ENCODE peak calls at places on chromosomes 1 and 21, in six cellular contexts. Y is ovary, Q is transverse colon, S is HCT116, D is uterus, V is esophagus squamous epithelium. R is an unnamed sample.

GRCh38 chr1:54403808-54404261 is 2.4 kb downstream of the SSBP3 start:
- DNase-seq in Y (peak), Q (no peak), S (no peak), D (no peak), V (no peak), R (peak)

GRCh38 chr1:14282583-14283186 is 315.8 kb upstream of the KAZN start:
- DNase-seq in Y (no peak), Q (no peak), S (no peak), D (no peak), V (no peak), R (peak)

GRCh38 chr1:35559317-35559944 is 1.8 kb downstream of the NCDN start:
- DNase-seq in Y (no peak), Q (no peak), S (no peak), D (no peak), V (no peak), R (no peak)

GRCh38 chr21:15079276-15079675 is 14.5 kb upstream of the NRIP1 start:
- DNase-seq in Y (no peak), Q (no peak), S (no peak), D (no peak), V (no peak), R (no peak)

GRCh38 chr1:64061430-64062104 is 141.9 kb upstream of the UBE2U start:
- DNase-seq in Y (no peak), Q (no peak), S (no peak), D (no peak), V (no peak), R (no peak)

GRCh38 chr1:54967372-54967771 is 13.1 kb upstream of the TMEM61 start:
- DNase-seq in Y (no peak), Q (no peak), S (no peak), D (no peak), V (no peak), R (no peak)

GRCh38 chr1:24635195-24635843 is 7.8 kb upstream of the SRRM1 start:
- DNase-seq in Y (no peak), Q (no peak), S (peak), D (no peak), V (no peak), R (peak)

GRCh38 chr1:82896036-82896435 is 1095.3 kb downstream of the ADGRL2 start:
- DNase-seq in Y (no peak), Q (no peak), S (no peak), D (no peak), V (no peak), R (no peak)

GRCh38 chr1:7847599-7847998 is 5.3 kb downstream of the UTS2 start:
- DNase-seq in Y (no peak), Q (no peak), S (no peak), D (no peak), V (no peak), R (no peak)

GRCh38 chr1:2821970-2822620 is 20.6 kb upstream of the TTC34 start:
- DNase-seq in Y (no peak), Q (peak), S (no peak), D (no peak), V (no peak), R (peak)

GRCh38 chr1:212217633-212218032 is 67.6 kb upstream of the PPP2R5A start:
- DNase-seq in Y (no peak), Q (peak), S (no peak), D (no peak), V (no peak), R (no peak)

GRCh38 chr1:162857850-162858249 is 3.1 kb downstream of the CCDC190 start:
- DNase-seq in Y (no peak), Q (no peak), S (no peak), D (no peak), V (no peak), R (peak)

GRCh38 chr1:210252621-210253041 is 20.0 kb downstream of the SERTAD4 start:
- DNase-seq in Y (no peak), Q (peak), S (no peak), D (no peak), V (no peak), R (no peak)

GRCh38 chr21:34936299-34936698 is 112.8 kb downstream of the RUNX1 start:
- DNase-seq in Y (no peak), Q (no peak), S (no peak), D (no peak), V (no peak), R (no peak)

GRCh38 chr1:174072546-174072945 is 50.4 kb upstream of the RC3H1 start:
- DNase-seq in Y (no peak), Q (no peak), S (no peak), D (no peak), V (no peak), R (no peak)

GRCh38 chr1:195335541-195335940 is 1272.7 kb downstream of the KCNT2 start:
- DNase-seq in Y (no peak), Q (no peak), S (no peak), D (no peak), V (no peak), R (no peak)

GRCh38 chr21:45019076-45019886 is 55.1 kb upstream of the ADARB1 start:
- DNase-seq in Y (peak), Q (peak), S (no peak), D (peak), V (no peak), R (no peak)

GRCh38 chr21:44899768-44900558 is 20.7 kb downstream of the ITGB2 start:
- DNase-seq in Y (no peak), Q (no peak), S (no peak), D (no peak), V (no peak), R (no peak)

GRCh38 chr21:26961704-26962103 is 5.2 kb downstream of the ADAMTS5 start:
- DNase-seq in Y (peak), Q (no peak), S (no peak), D (peak), V (no peak), R (no peak)

GRCh38 chr1:246790364-246790763 is 66.2 kb downstream of the SCCPDH start:
- DNase-seq in Y (no peak), Q (no peak), S (no peak), D (no peak), V (no peak), R (no peak)

GRCh38 chr1:232130815-232131474 is 499.0 kb downstream of the SIPA1L2 start:
- DNase-seq in Y (no peak), Q (no peak), S (no peak), D (no peak), V (no peak), R (no peak)
- TF ChIP-seq POLR2A in Y (no peak), Q (no peak), S (no peak), D (no peak), V (no peak), R (no peak)

GRCh38 chr1:33010946-33011731 is 25.5 kb downstream of the AK2 start:
- DNase-seq in Y (peak), Q (no peak), S (no peak), D (peak), V (no peak), R (no peak)
- TF ChIP-seq POLR2A in Y (no peak), Q (no peak), S (no peak), D (no peak), V (no peak), R (no peak)

DNA sequence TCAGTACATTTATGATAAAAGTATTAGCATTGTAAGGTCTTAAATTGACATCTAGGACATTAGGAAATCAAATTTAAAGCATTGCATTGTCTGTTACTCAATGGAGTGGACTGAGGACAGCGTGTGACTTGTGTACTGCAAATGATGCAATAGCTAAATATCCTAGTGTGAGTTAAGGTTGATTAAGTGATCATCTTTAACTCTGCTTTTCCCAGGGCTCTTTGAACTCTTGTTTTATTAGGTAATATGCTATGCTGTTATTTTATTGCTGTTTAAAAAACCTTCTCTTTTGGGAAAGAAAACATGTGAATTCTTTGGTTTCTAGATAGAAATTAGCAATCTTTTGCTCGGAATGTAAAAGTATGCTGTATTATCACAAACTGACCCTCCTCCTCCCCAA is 38.6 kb downstream of the NFIA start:
- DNase-seq in Y (no peak), Q (no peak), S (no peak), D (no peak), V (no peak), R (no peak)
- TF ChIP-seq POLR2A in Y (no peak), Q (no peak), S (no peak), D (no peak), V (no peak), R (no peak)

GRCh38 chr1:30738670-30739559 is 15.5 kb upstream of the MATN1 start:
- DNase-seq in Y (no peak), Q (no peak), S (no peak), D (no peak), V (no peak), R (no peak)

GRCh38 chr1:30738040-30738441 is 14.7 kb upstream of the MATN1 start:
- DNase-seq in Y (no peak), Q (no peak), S (no peak), D (no peak), V (no peak), R (no peak)

GRCh38 chr1:30735668-30736498 is 12.5 kb upstream of the MATN1 start:
- DNase-seq in Y (no peak), Q (no peak), S (no peak), D (no peak), V (no peak), R (no peak)

GRCh38 chr1:30739601-30740000 is 16.2 kb upstream of the MATN1 start:
- DNase-seq in Y (no peak), Q (no peak), S (no peak), D (no peak), V (no peak), R (no peak)

DNA sequence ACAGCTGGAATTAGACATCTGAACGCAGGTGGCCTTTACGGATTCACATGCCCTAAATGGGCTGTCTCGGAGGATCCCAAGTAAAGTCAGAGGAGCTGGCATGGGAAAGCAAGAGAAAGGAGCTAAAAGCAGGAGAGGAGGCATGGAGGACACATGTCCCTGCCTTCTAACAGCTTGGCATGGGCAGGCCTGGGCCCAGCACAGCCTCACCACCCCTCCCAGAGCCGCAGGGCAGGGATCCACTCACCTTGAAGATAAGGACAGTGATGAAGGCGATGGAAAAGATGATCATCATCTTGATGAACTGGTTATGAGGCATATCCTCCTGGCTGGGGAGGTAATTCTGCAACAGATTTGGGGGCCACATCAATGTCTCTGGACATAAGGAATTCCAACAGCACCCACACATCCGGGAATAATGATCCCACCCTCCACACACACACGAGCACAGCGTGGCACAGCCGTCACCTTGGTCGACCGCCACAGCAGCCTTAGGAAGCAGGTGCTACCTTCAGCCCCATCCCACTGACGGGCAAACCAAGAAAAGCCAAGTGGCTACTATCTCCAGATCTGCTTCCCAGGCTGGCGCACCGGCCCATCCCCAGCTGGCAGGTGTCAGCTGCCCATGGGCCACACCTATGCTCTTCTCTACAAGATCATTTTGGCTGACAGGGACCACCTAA is 14.1 kb upstream of the MATN1 start:
- DNase-seq in Y (no peak), Q (no peak), S (no peak), D (no peak), V (no peak), R (no peak)
- TF ChIP-seq POLR2A in Y (no peak), Q (no peak), S (no peak), D (no peak), V (no peak), R (no peak)

GRCh38 chr1:229411434-229412055 is 22.3 kb downstream of the ACTA1 start:
- DNase-seq in Y (no peak), Q (no peak), S (no peak), D (no peak), V (no peak), R (no peak)

GRCh38 chr1:229408458-229409037 is 25.3 kb downstream of the ACTA1 start:
- DNase-seq in Y (no peak), Q (no peak), S (no peak), D (no peak), V (no peak), R (no peak)

GRCh38 chr1:229410692-229411433 is 23.0 kb downstream of the ACTA1 start:
- DNase-seq in Y (peak), Q (peak), S (no peak), D (peak), V (no peak), R (peak)

GRCh38 chr1:229410370-229410691 is 23.6 kb downstream of the ACTA1 start:
- DNase-seq in Y (no peak), Q (no peak), S (no peak), D (no peak), V (no peak), R (no peak)

GRCh38 chr1:229409616-229410369 is 24.1 kb downstream of the ACTA1 start:
- DNase-seq in Y (no peak), Q (no peak), S (no peak), D (no peak), V (no peak), R (no peak)
- TF ChIP-seq POLR2A in Y (no peak), Q (no peak), S (no peak), D (no peak), V (no peak), R (no peak)

GRCh38 chr1:144551543-144552424 is 40.9 kb upstream of the PPIAL4F start:
- DNase-seq in Y (no peak), Q (peak), S (peak), D (peak), V (no peak), R (peak)
- TF ChIP-seq POLR2A in Y (no peak), Q (peak), S (peak), D (no peak), V (no peak), R (peak)

GRCh38 chr21:42316891-42317290 is 1.7 kb upstream of the TFF3 start:
- DNase-seq in Y (no peak), Q (peak), S (no peak), D (no peak), V (no peak), R (no peak)

GRCh38 chr21:42314616-42315295 is 453 bp downstream of the TFF3 start:
- DNase-seq in Y (no peak), Q (peak), S (no peak), D (no peak), V (no peak), R (no peak)

GRCh38 chr21:42317341-42317741 is 2.1 kb upstream of the TFF3 start:
- DNase-seq in Y (no peak), Q (peak), S (no peak), D (no peak), V (no peak), R (no peak)

GRCh38 chr21:42313501-42313969 is 1.7 kb downstream of the TFF3 start:
- DNase-seq in Y (no peak), Q (peak), S (no peak), D (no peak), V (no peak), R (no peak)

GRCh38 chr21:42315296-42315891 is at the start of gene TFF3:
- DNase-seq in Y (no peak), Q (peak), S (no peak), D (no peak), V (no peak), R (no peak)
- TF ChIP-seq POLR2A in Y (no peak), Q (peak), S (no peak), D (no peak), V (no peak), R (no peak)

DNA sequence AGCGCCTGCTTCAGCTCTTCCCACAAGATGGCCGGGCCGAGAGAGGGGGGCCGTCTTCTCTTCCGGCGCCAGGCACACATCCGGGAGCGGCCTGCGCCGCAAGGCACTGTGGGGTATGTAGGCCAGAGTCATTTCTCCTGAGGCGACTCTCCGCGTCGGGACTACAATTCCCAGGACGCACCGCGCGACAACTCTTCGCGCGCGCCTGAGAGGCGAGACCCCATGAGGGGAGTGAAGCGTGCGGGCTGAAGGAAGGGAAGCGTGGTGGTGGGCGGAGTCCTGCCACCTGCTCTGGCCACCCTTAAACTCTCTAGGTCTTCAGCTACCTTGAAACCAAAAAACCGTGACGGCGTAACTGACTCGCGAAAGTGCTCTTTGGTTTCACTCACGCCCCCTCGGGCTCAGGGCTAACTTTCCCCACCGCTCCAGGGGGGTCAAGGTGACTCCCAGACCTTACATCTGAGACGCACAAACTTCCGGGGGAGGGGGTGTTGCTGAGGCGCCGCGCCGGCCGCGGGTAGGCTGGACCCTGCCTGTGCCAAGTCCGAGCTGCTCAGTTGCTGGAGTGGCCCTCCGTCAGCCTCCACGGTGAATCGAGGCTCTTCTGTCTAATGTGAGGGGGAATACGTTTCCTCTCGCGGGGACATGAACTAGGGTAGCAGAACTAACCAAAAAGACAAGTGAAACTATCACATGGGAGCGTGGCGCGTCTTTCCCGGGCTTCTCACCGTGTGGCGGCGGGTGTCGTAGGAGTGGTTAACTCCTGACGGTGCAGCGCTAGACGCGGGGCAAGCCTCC is at the start of gene SERBP1:
- DNase-seq in Y (peak), Q (peak), S (peak), D (peak), V (peak), R (peak)
- TF ChIP-seq POLR2A in Y (peak), Q (peak), S (peak), D (peak), V (no peak), R (no peak)